ENCODE peak calls at places on chromosomes 12 and 14, in five cellular contexts. One of them, this sample, is unnamed.

GRCh38 chr12:122544537-122544936 is 17.5 kb downstream of the KNTC1 start:
- DNase-seq in SK-N-SH: no peak
- DNase-seq in pancreas: no peak
- DNase-seq in tibial nerve: no peak
- DNase-seq in tibial artery: no peak
- DNase-seq in this sample: no peak

GRCh38 chr12:131117438-131118245 is 163.9 kb downstream of the ADGRD1 start:
- DNase-seq in SK-N-SH: no peak
- DNase-seq in pancreas: no peak
- DNase-seq in tibial nerve: no peak
- DNase-seq in tibial artery: no peak
- DNase-seq in this sample: no peak

GRCh38 chr12:110829308-110829707 is 17.5 kb upstream of the CCDC63 start:
- DNase-seq in SK-N-SH: no peak
- DNase-seq in pancreas: no peak
- DNase-seq in tibial nerve: no peak
- DNase-seq in tibial artery: no peak
- DNase-seq in this sample: no peak

GRCh38 chr12:20629414-20630156 is 65.5 kb upstream of the SLCO1C1 start:
- DNase-seq in SK-N-SH: no peak
- DNase-seq in pancreas: peak; percentile 14
- DNase-seq in tibial nerve: no peak
- DNase-seq in tibial artery: peak; percentile 72
- DNase-seq in this sample: no peak

GRCh38 chr12:12456637-12457036 is 99.8 kb downstream of the BORCS5 start:
- DNase-seq in SK-N-SH: no peak
- DNase-seq in pancreas: no peak
- DNase-seq in tibial nerve: no peak
- DNase-seq in tibial artery: no peak
- DNase-seq in this sample: no peak

GRCh38 chr12:76921072-76921471 is 42.3 kb upstream of the CSRP2 start:
- DNase-seq in SK-N-SH: no peak
- DNase-seq in pancreas: no peak
- DNase-seq in tibial nerve: no peak
- DNase-seq in tibial artery: no peak
- DNase-seq in this sample: no peak

GRCh38 chr14:101695659-101696058 is 65.8 kb upstream of the PPP2R5C start:
- DNase-seq in SK-N-SH: no peak
- DNase-seq in pancreas: no peak
- DNase-seq in tibial nerve: no peak
- DNase-seq in tibial artery: no peak
- DNase-seq in this sample: no peak

GRCh38 chr12:99498756-99499155 is 148.8 kb upstream of the GARIN6 start:
- DNase-seq in SK-N-SH: no peak
- DNase-seq in pancreas: no peak
- DNase-seq in tibial nerve: no peak
- DNase-seq in tibial artery: no peak
- DNase-seq in this sample: no peak

GRCh38 chr14:25349269-25349668 is 299.3 kb upstream of the STXBP6 start:
- DNase-seq in SK-N-SH: no peak
- DNase-seq in pancreas: no peak
- DNase-seq in tibial nerve: no peak
- DNase-seq in tibial artery: no peak
- DNase-seq in this sample: no peak

GRCh38 chr14:59293934-59294661 is 105.6 kb downstream of the DAAM1 start:
- DNase-seq in SK-N-SH: no peak
- DNase-seq in pancreas: no peak
- DNase-seq in tibial nerve: no peak
- DNase-seq in tibial artery: no peak
- DNase-seq in this sample: no peak

GRCh38 chr12:103879048-103879692 is 38.1 kb upstream of the NT5DC3 start:
- DNase-seq in SK-N-SH: no peak
- DNase-seq in pancreas: no peak
- DNase-seq in tibial nerve: no peak
- DNase-seq in tibial artery: no peak
- DNase-seq in this sample: no peak

GRCh38 chr14:69861170-69861569 is 18.0 kb upstream of the SMOC1 start:
- DNase-seq in SK-N-SH: no peak
- DNase-seq in pancreas: no peak
- DNase-seq in tibial nerve: no peak
- DNase-seq in tibial artery: no peak
- DNase-seq in this sample: no peak

GRCh38 chr12:120079352-120080042 is 37.1 kb downstream of the RAB35 start:
- DNase-seq in SK-N-SH: no peak
- DNase-seq in pancreas: no peak
- DNase-seq in tibial nerve: no peak
- DNase-seq in tibial artery: peak; percentile 25
- DNase-seq in this sample: no peak

GRCh38 chr12:69897744-69898143 is 72.7 kb downstream of the MYRFL start:
- DNase-seq in SK-N-SH: no peak
- DNase-seq in pancreas: no peak
- DNase-seq in tibial nerve: no peak
- DNase-seq in tibial artery: no peak
- DNase-seq in this sample: peak; percentile 10

GRCh38 chr14:100106661-100107112 is 41.5 kb downstream of the EVL start:
- DNase-seq in SK-N-SH: no peak
- DNase-seq in pancreas: no peak
- DNase-seq in tibial nerve: no peak
- DNase-seq in tibial artery: peak; percentile 63
- DNase-seq in this sample: no peak

GRCh38 chr12:45220366-45220931 is 4.6 kb downstream of the ANO6 start:
- DNase-seq in SK-N-SH: no peak
- DNase-seq in pancreas: no peak
- DNase-seq in tibial nerve: no peak
- DNase-seq in tibial artery: no peak
- DNase-seq in this sample: no peak

GRCh38 chr12:53061404-53062010 is 11.6 kb downstream of the TNS2 start:
- DNase-seq in SK-N-SH: no peak
- DNase-seq in pancreas: peak; percentile 88
- DNase-seq in tibial nerve: no peak
- DNase-seq in tibial artery: peak; percentile 72
- DNase-seq in this sample: peak; percentile 39

GRCh38 chr12:28830491-28830890 is 318.6 kb upstream of the FAR2 start:
- DNase-seq in SK-N-SH: no peak
- DNase-seq in pancreas: no peak
- DNase-seq in tibial nerve: no peak
- DNase-seq in tibial artery: no peak
- DNase-seq in this sample: no peak

GRCh38 chr12:64893961-64894360 is 69.5 kb downstream of the TBC1D30 start:
- DNase-seq in SK-N-SH: no peak
- DNase-seq in pancreas: no peak
- DNase-seq in tibial nerve: no peak
- DNase-seq in tibial artery: no peak
- DNase-seq in this sample: no peak

GRCh38 chr12:1611775-1612174 is 17.3 kb upstream of the WNT5B start:
- DNase-seq in SK-N-SH: no peak
- DNase-seq in pancreas: no peak
- DNase-seq in tibial nerve: no peak
- DNase-seq in tibial artery: no peak
- DNase-seq in this sample: no peak

GRCh38 chr12:14774074-14774943 is 29.0 kb downstream of the WBP11 start:
- DNase-seq in SK-N-SH: peak; percentile 87
- DNase-seq in pancreas: peak; percentile 95
- DNase-seq in tibial nerve: peak; percentile 96
- DNase-seq in tibial artery: peak; percentile 98
- DNase-seq in this sample: peak; percentile 67

GRCh38 chr12:14773685-14774073 is 29.6 kb downstream of the WBP11 start:
- DNase-seq in SK-N-SH: peak; percentile 7
- DNase-seq in pancreas: peak; percentile 31
- DNase-seq in tibial nerve: no peak
- DNase-seq in tibial artery: peak; percentile 70
- DNase-seq in this sample: no peak

GRCh38 chr12:14776236-14776959 is 26.9 kb downstream of the WBP11 start:
- DNase-seq in SK-N-SH: peak; percentile 8
- DNase-seq in pancreas: no peak
- DNase-seq in tibial nerve: no peak
- DNase-seq in tibial artery: no peak
- DNase-seq in this sample: no peak

GRCh38 chr12:14775652-14776020 is 27.6 kb downstream of the WBP11 start:
- DNase-seq in SK-N-SH: no peak
- DNase-seq in pancreas: no peak
- DNase-seq in tibial nerve: peak; percentile 18
- DNase-seq in tibial artery: no peak
- DNase-seq in this sample: no peak

DNA sequence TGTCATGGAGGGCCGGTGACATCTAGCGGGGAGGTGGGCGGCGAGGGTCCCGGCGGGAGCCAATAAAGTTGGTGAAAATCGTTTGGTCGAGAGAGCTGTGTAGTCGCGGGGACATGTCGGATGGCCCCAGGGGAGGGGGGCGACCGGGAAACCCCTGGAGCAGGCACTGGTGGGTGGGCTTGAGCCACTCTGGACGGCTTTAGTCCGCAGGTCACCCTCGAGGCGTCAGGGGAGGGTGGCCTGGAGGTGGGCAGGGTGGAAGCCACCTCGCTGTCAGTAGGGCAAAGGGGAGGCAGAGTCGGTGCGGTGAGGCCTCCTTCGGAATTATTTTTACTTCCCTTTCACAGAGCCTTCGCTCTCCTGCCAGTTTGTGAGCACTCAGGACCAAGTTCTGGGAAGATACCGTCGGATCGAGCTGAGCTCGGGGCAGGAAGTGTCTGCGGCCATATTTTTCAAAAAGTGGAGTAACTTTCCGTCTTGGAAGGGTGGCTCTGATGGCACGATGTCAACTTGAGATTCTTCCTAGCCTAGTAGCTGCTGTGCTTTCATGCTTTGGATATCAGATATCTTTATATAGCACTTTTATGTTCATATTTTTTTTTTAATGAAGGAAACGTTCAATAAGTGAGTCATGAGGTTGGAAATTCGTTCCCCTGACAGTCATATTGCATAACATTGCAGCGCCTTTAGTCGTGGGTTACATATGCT is 28.2 kb downstream of the WBP11 start:
- DNase-seq in SK-N-SH: peak; percentile 49
- DNase-seq in pancreas: peak; percentile 42
- DNase-seq in tibial nerve: peak; percentile 41
- DNase-seq in tibial artery: peak; percentile 77
- DNase-seq in this sample: peak; percentile 45
- H3K27ac ChIP-seq in SK-N-SH: peak overlapping the region; percentile 53
- H3K27ac ChIP-seq in pancreas: peak overlapping the region; percentile 93
- H3K27ac ChIP-seq in tibial nerve: peak overlapping the region; percentile 88
- H3K27ac ChIP-seq in tibial artery: peak overlapping the region; percentile 93
- H3K27ac ChIP-seq in this sample: peak overlapping the region; percentile 79

DNA sequence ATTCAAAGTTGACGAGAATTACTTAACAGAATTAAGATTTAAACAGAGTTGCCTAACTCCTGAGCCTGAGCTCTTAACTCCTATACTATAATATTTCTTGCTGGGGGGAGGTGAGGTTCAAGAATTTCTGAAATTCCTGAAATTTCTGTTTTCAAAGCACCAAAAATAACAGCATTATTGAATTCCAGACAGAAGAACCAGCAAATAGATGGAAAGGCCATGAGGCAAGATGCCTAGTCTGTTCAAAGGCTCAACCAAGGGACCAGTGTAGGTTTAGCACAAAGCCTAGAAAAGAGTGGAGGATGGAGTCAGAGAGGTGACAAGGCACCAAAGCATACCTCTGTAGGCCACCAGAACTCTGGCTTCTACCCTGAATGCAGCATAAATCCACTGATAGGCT is 76.4 kb downstream of the PPP1R12A start:
- DNase-seq in SK-N-SH: no peak
- DNase-seq in pancreas: no peak
- DNase-seq in tibial nerve: no peak
- DNase-seq in tibial artery: no peak
- DNase-seq in this sample: no peak
- H3K27ac ChIP-seq in SK-N-SH: no peak overlapping the region
- H3K27ac ChIP-seq in pancreas: no peak overlapping the region
- H3K27ac ChIP-seq in tibial nerve: no peak overlapping the region
- H3K27ac ChIP-seq in tibial artery: no peak overlapping the region
- H3K27ac ChIP-seq in this sample: no peak overlapping the region

GRCh38 chr14:50778757-50779483 is 52.0 kb downstream of the NIN start:
- DNase-seq in SK-N-SH: no peak
- DNase-seq in pancreas: no peak
- DNase-seq in tibial nerve: no peak
- DNase-seq in tibial artery: no peak
- DNase-seq in this sample: no peak
- H3K27ac ChIP-seq in SK-N-SH: peak overlapping the region; percentile 6
- H3K27ac ChIP-seq in pancreas: no peak overlapping the region
- H3K27ac ChIP-seq in tibial nerve: no peak overlapping the region
- H3K27ac ChIP-seq in tibial artery: no peak overlapping the region
- H3K27ac ChIP-seq in this sample: no peak overlapping the region

DNA sequence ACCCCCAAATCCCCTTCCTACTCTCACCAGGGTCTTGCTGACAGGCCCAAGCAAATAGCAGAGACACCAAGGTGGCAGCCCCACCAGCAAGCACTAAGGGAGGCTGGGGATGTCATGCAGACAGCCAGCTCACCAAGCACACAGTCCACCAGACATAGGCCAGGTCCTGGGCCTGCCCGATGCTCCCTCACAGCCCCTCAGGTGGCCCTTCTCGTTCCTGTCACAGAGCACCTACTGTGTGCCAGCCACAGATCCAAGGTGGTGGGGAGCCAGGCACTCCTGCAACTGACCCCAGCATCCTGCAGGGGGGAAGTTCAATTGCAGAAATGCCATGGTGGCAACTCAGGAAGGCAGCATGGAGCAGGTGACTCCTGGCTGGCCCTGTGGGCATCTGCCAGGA is 60.5 kb upstream of the PNMA1 start:
- DNase-seq in SK-N-SH: no peak
- DNase-seq in pancreas: no peak
- DNase-seq in tibial nerve: no peak
- DNase-seq in tibial artery: no peak
- DNase-seq in this sample: no peak
- H3K27ac ChIP-seq in SK-N-SH: no peak overlapping the region
- H3K27ac ChIP-seq in pancreas: no peak overlapping the region
- H3K27ac ChIP-seq in tibial nerve: no peak overlapping the region
- H3K27ac ChIP-seq in tibial artery: peak overlapping the region; percentile 33
- H3K27ac ChIP-seq in this sample: no peak overlapping the region

GRCh38 chr12:50573271-50573670 is 68.5 kb downstream of the DIP2B start:
- DNase-seq in SK-N-SH: no peak
- DNase-seq in pancreas: no peak
- DNase-seq in tibial nerve: no peak
- DNase-seq in tibial artery: no peak
- DNase-seq in this sample: no peak
- H3K27ac ChIP-seq in SK-N-SH: peak overlapping the region; percentile 56
- H3K27ac ChIP-seq in pancreas: no peak overlapping the region
- H3K27ac ChIP-seq in tibial nerve: no peak overlapping the region
- H3K27ac ChIP-seq in tibial artery: peak overlapping the region; percentile 36
- H3K27ac ChIP-seq in this sample: peak overlapping the region; percentile 39

GRCh38 chr12:47271800-47272230 is 192.1 kb upstream of the AMIGO2 start:
- DNase-seq in SK-N-SH: no peak
- DNase-seq in pancreas: no peak
- DNase-seq in tibial nerve: no peak
- DNase-seq in tibial artery: no peak
- DNase-seq in this sample: no peak
- H3K27ac ChIP-seq in SK-N-SH: no peak overlapping the region
- H3K27ac ChIP-seq in pancreas: no peak overlapping the region
- H3K27ac ChIP-seq in tibial nerve: no peak overlapping the region
- H3K27ac ChIP-seq in tibial artery: no peak overlapping the region
- H3K27ac ChIP-seq in this sample: no peak overlapping the region

This sample was measured in substantia nigra.